ENCODE peak calls at places on chromosomes 1 and 21, in four cellular contexts. One of them, this sample, is unnamed.
A peak's percentile ranks its signal among the peaks of the same experiment; 100 is the strongest.

GRCh38 chr1:185170291-185170848 is 13.4 kb downstream of the SWT1 start:
- DNase-seq in Caco-2: peak; percentile 55
- DNase-seq in psoas muscle: no peak
- DNase-seq in pancreas: no peak
- DNase-seq in this sample: peak; percentile 82

GRCh38 chr21:46093668-46094400 is 4.1 kb upstream of the COL6A2 start:
- DNase-seq in pancreas: no peak
- DNase-seq in Caco-2: peak; percentile 24
- DNase-seq in psoas muscle: no peak
- DNase-seq in this sample: no peak

GRCh38 chr1:17635811-17636210 is 96.3 kb downstream of the ARHGEF10L start:
- DNase-seq in Caco-2: no peak
- DNase-seq in psoas muscle: peak; percentile 37
- DNase-seq in pancreas: no peak
- DNase-seq in this sample: no peak

GRCh38 chr1:228014235-228014930 is 7.6 kb downstream of the WNT3A start:
- DNase-seq in pancreas: no peak
- DNase-seq in Caco-2: no peak
- DNase-seq in psoas muscle: no peak
- DNase-seq in this sample: no peak

GRCh38 chr1:31786366-31787060 is 22.4 kb upstream of the ADGRB2 start:
- DNase-seq in psoas muscle: no peak
- DNase-seq in Caco-2: no peak
- DNase-seq in pancreas: peak; percentile 45
- DNase-seq in this sample: no peak

GRCh38 chr1:72186733-72187307 is 95.5 kb downstream of the NEGR1 start:
- DNase-seq in pancreas: no peak
- DNase-seq in Caco-2: no peak
- DNase-seq in psoas muscle: no peak
- DNase-seq in this sample: no peak

GRCh38 chr1:69263982-69264381 is 303.7 kb upstream of the LRRC7 start:
- DNase-seq in pancreas: peak; percentile 13
- DNase-seq in psoas muscle: no peak
- DNase-seq in Caco-2: no peak
- DNase-seq in this sample: no peak

GRCh38 chr1:223678841-223679240 is 13.3 kb upstream of the CAPN8 start:
- DNase-seq in Caco-2: no peak
- DNase-seq in pancreas: no peak
- DNase-seq in psoas muscle: no peak
- DNase-seq in this sample: no peak

GRCh38 chr1:203278087-203278884 is 27.0 kb upstream of the BTG2 start:
- DNase-seq in psoas muscle: peak; percentile 96
- DNase-seq in Caco-2: no peak
- DNase-seq in pancreas: peak; percentile 84
- DNase-seq in this sample: peak; percentile 53

GRCh38 chr21:39020751-39021474 is 162.3 kb downstream of the PSMG1 start:
- DNase-seq in Caco-2: peak; percentile 62
- DNase-seq in psoas muscle: no peak
- DNase-seq in pancreas: no peak
- DNase-seq in this sample: no peak

GRCh38 chr21:34836103-34836932 is 167.5 kb downstream of the CLIC6 start:
- DNase-seq in Caco-2: no peak
- DNase-seq in pancreas: no peak
- DNase-seq in psoas muscle: peak; percentile 88
- DNase-seq in this sample: no peak

GRCh38 chr21:36533468-36533848 is 53.5 kb upstream of the CLDN14 start:
- DNase-seq in pancreas: no peak
- DNase-seq in Caco-2: no peak
- DNase-seq in psoas muscle: no peak
- DNase-seq in this sample: no peak

GRCh38 chr1:57019240-57019805 is 53.5 kb upstream of the C8B start:
- DNase-seq in psoas muscle: no peak
- DNase-seq in pancreas: no peak
- DNase-seq in Caco-2: no peak
- DNase-seq in this sample: no peak

GRCh38 chr1:176501596-176501995 is 38.6 kb downstream of the PAPPA2 start:
- DNase-seq in pancreas: no peak
- DNase-seq in Caco-2: no peak
- DNase-seq in psoas muscle: no peak
- DNase-seq in this sample: no peak

GRCh38 chr1:237042467-237042891 is 495 bp downstream of the RYR2 start:
- DNase-seq in Caco-2: no peak
- DNase-seq in psoas muscle: no peak
- DNase-seq in pancreas: peak; percentile 23
- DNase-seq in this sample: peak; percentile 65

GRCh38 chr1:14039894-14040430 is 340.0 kb downstream of the PRDM2 start:
- DNase-seq in pancreas: no peak
- DNase-seq in Caco-2: no peak
- DNase-seq in psoas muscle: no peak
- DNase-seq in this sample: no peak

GRCh38 chr21:38751379-38752050 is 54.2 kb upstream of the ETS2 start:
- DNase-seq in pancreas: no peak
- DNase-seq in psoas muscle: peak; percentile 30
- DNase-seq in Caco-2: no peak
- DNase-seq in this sample: no peak

GRCh38 chr1:113453771-113454083 is 63.4 kb downstream of the MAGI3 start:
- DNase-seq in pancreas: no peak
- DNase-seq in Caco-2: no peak
- DNase-seq in psoas muscle: no peak
- DNase-seq in this sample: no peak

GRCh38 chr1:180154003-180154324 is 705 bp upstream of the QSOX1 start:
- DNase-seq in pancreas: no peak
- DNase-seq in Caco-2: no peak
- DNase-seq in psoas muscle: no peak
- DNase-seq in this sample: peak; percentile 7

GRCh38 chr1:15432327-15432726 is 5.9 kb upstream of the CTRC start:
- DNase-seq in pancreas: peak; percentile 96
- DNase-seq in Caco-2: no peak
- DNase-seq in psoas muscle: no peak
- DNase-seq in this sample: no peak

GRCh38 chr21:15943009-15943666 is 213.4 kb downstream of the USP25 start:
- DNase-seq in pancreas: no peak
- DNase-seq in Caco-2: no peak
- DNase-seq in psoas muscle: no peak
- DNase-seq in this sample: no peak

GRCh38 chr1:5936621-5937372 is 55.4 kb downstream of the NPHP4 start:
- DNase-seq in Caco-2: no peak
- DNase-seq in psoas muscle: no peak
- DNase-seq in pancreas: no peak
- DNase-seq in this sample: peak; percentile 39

GRCh38 chr1:26059906-26060305 is 7.5 kb downstream of the TRIM63 start:
- DNase-seq in pancreas: no peak
- DNase-seq in psoas muscle: no peak
- DNase-seq in Caco-2: no peak
- DNase-seq in this sample: no peak

GRCh38 chr1:164772635-164773034 is 213.7 kb downstream of the PBX1 start:
- DNase-seq in Caco-2: peak; percentile 76
- DNase-seq in psoas muscle: peak; percentile 77
- DNase-seq in pancreas: peak; percentile 64
- DNase-seq in this sample: no peak

GRCh38 chr1:59025201-59025600 is 241.4 kb upstream of the JUN start:
- DNase-seq in pancreas: no peak
- DNase-seq in Caco-2: no peak
- DNase-seq in psoas muscle: no peak
- DNase-seq in this sample: no peak

GRCh38 chr1:211734791-211735190 is 59.4 kb upstream of the NEK2 start:
- DNase-seq in pancreas: peak; percentile 72
- DNase-seq in Caco-2: no peak
- DNase-seq in psoas muscle: no peak
- DNase-seq in this sample: no peak

GRCh38 chr1:231196728-231197127 is 34.9 kb downstream of the TRIM67 start:
- DNase-seq in pancreas: no peak
- DNase-seq in Caco-2: no peak
- DNase-seq in psoas muscle: no peak
- DNase-seq in this sample: no peak

GRCh38 chr1:201053155-201053860 is 29.8 kb upstream of the KIF21B start:
- DNase-seq in psoas muscle: no peak
- DNase-seq in Caco-2: no peak
- DNase-seq in pancreas: no peak
- DNase-seq in this sample: no peak

GRCh38 chr1:184753093-184753492 is 1.6 kb downstream of the EDEM3 start:
- DNase-seq in psoas muscle: no peak
- DNase-seq in pancreas: no peak
- DNase-seq in Caco-2: no peak
- DNase-seq in this sample: no peak

GRCh38 chr1:73717971-73718370 is 480.0 kb downstream of the LRRIQ3 start:
- DNase-seq in Caco-2: no peak
- DNase-seq in psoas muscle: no peak
- DNase-seq in pancreas: no peak
- DNase-seq in this sample: no peak

GRCh38 chr1:218351617-218352438 is 6.7 kb downstream of the TGFB2 start:
- DNase-seq in pancreas: no peak
- DNase-seq in psoas muscle: no peak
- DNase-seq in Caco-2: no peak
- DNase-seq in this sample: peak; percentile 46

GRCh38 chr1:67342002-67342890 is 34.6 kb downstream of the IL12RB2 start:
- DNase-seq in pancreas: no peak
- DNase-seq in psoas muscle: no peak
- DNase-seq in Caco-2: no peak
- DNase-seq in this sample: peak; percentile 16

GRCh38 chr1:41462680-41463004 is 21.8 kb downstream of the EDN2 start:
- DNase-seq in Caco-2: no peak
- DNase-seq in pancreas: no peak
- DNase-seq in psoas muscle: no peak
- DNase-seq in this sample: no peak

GRCh38 chr1:36284061-36284460 is 22.1 kb upstream of the SH3D21 start:
- DNase-seq in psoas muscle: no peak
- DNase-seq in pancreas: no peak
- DNase-seq in Caco-2: no peak
- DNase-seq in this sample: no peak

GRCh38 chr21:29155118-29155932 is 24.9 kb downstream of the MAP3K7CL start:
- DNase-seq in psoas muscle: peak; percentile 63
- DNase-seq in Caco-2: no peak
- DNase-seq in pancreas: peak; percentile 27
- DNase-seq in this sample: peak; percentile 41

GRCh38 chr1:56120021-56120420 is 459.3 kb downstream of the PLPP3 start:
- DNase-seq in psoas muscle: no peak
- DNase-seq in Caco-2: no peak
- DNase-seq in pancreas: no peak
- DNase-seq in this sample: no peak

GRCh38 chr1:34781844-34782391 is 904 bp downstream of the GJB3 start:
- DNase-seq in Caco-2: no peak
- DNase-seq in psoas muscle: no peak
- DNase-seq in pancreas: no peak
- DNase-seq in this sample: no peak